ENCODE peak calls at places on chromosomes 13 and 19, in five cellular contexts. Z, D, A, T and L are unnamed samples.
A peak's percentile ranks its signal among the peaks of the same experiment; 100 is the strongest.

GRCh38 chr19:52527954-52528326 is 472 bp downstream of the ZNF808 start:
- DNase-seq in Z (no peak), D (no peak), A (no peak), T (no peak), L (peak; percentile 45)

GRCh38 chr13:113879017-113879416 is 15.1 kb upstream of the GAS6 start:
- DNase-seq in Z (no peak), D (no peak), A (no peak), T (no peak), L (no peak)

GRCh38 chr19:1233361-1233667 is 4.5 kb downstream of the CBARP start:
- DNase-seq in Z (no peak), D (no peak), A (no peak), T (no peak), L (no peak)

GRCh38 chr13:66513728-66514127 is 716.4 kb downstream of the PCDH9 start:
- DNase-seq in Z (no peak), D (peak; percentile 16), A (no peak), T (no peak), L (no peak)

GRCh38 chr19:13637664-13638063 is 126.7 kb upstream of the MRI1 start:
- DNase-seq in Z (no peak), D (peak; percentile 88), A (no peak), T (no peak), L (no peak)

GRCh38 chr13:39512687-39513086 is 90.3 kb downstream of the LHFPL6 start:
- DNase-seq in Z (no peak), D (no peak), A (no peak), T (no peak), L (no peak)

GRCh38 chr13:70391678-70392077 is 283.4 kb upstream of the KLHL1 start:
- DNase-seq in Z (no peak), D (no peak), A (peak; percentile 14), T (no peak), L (no peak)

GRCh38 chr19:17881701-17882100 is 10.0 kb downstream of the SLC5A5 start:
- DNase-seq in Z (no peak), D (no peak), A (no peak), T (no peak), L (peak; percentile 31)

GRCh38 chr19:28633223-28634030 is 579.5 kb downstream of the UQCRFS1 start:
- DNase-seq in Z (peak; percentile 61), D (peak; percentile 1), A (no peak), T (no peak), L (peak; percentile 52)

GRCh38 chr13:32669030-32669646 is 82.9 kb downstream of the PDS5B start:
- DNase-seq in Z (peak; percentile 48), D (peak; percentile 67), A (peak; percentile 53), T (no peak), L (peak; percentile 36)

GRCh38 chr19:45159971-45160324 is 834 bp downstream of the NKPD1 start:
- DNase-seq in Z (no peak), D (no peak), A (no peak), T (no peak), L (no peak)

GRCh38 chr13:32264407-32264806 is 50.8 kb downstream of the ZAR1L start:
- DNase-seq in Z (no peak), D (peak; percentile 55), A (no peak), T (no peak), L (no peak)

GRCh38 chr13:112970552-112971287 is 1.7 kb downstream of the MCF2L start:
- DNase-seq in Z (no peak), D (no peak), A (no peak), T (no peak), L (no peak)

GRCh38 chr13:44231786-44232516 is 141.7 kb upstream of the SERP2 start:
- DNase-seq in Z (peak; percentile 96), D (peak; percentile 96), A (peak; percentile 46), T (no peak), L (no peak)

GRCh38 chr13:34345601-34345939 is 527.6 kb downstream of the RFC3 start:
- DNase-seq in Z (no peak), D (no peak), A (no peak), T (no peak), L (no peak)

GRCh38 chr13:75308222-75308621 is 173.7 kb downstream of the TBC1D4 start:
- DNase-seq in Z (no peak), D (peak; percentile 21), A (no peak), T (no peak), L (no peak)

GRCh38 chr13:35865341-35866240 is 265.6 kb downstream of the DCLK1 start:
- DNase-seq in Z (no peak), D (no peak), A (no peak), T (no peak), L (no peak)

GRCh38 chr19:13689050-13689449 is 75.3 kb upstream of the MRI1 start:
- DNase-seq in Z (peak; percentile 44), D (peak; percentile 15), A (peak; percentile 7), T (peak; percentile 19), L (peak; percentile 34)

GRCh38 chr13:27524981-27525975 is 74.9 kb upstream of the MTIF3 start:
- DNase-seq in Z (no peak), D (no peak), A (no peak), T (no peak), L (no peak)

GRCh38 chr19:1281895-1282287 is 3.8 kb upstream of the EFNA2 start:
- DNase-seq in Z (no peak), D (no peak), A (no peak), T (no peak), L (no peak)

GRCh38 chr19:5309438-5310204 is 31.0 kb downstream of the PTPRS start:
- DNase-seq in Z (no peak), D (no peak), A (no peak), T (no peak), L (peak; percentile 65)

GRCh38 chr19:5312058-5312457 is 28.6 kb downstream of the PTPRS start:
- DNase-seq in Z (no peak), D (no peak), A (no peak), T (no peak), L (no peak)

GRCh38 chr19:5307655-5308054 is 33.0 kb downstream of the PTPRS start:
- DNase-seq in Z (no peak), D (no peak), A (no peak), T (no peak), L (no peak)

GRCh38 chr19:5306531-5306930 is 34.1 kb downstream of the PTPRS start:
- DNase-seq in Z (no peak), D (no peak), A (no peak), T (no peak), L (no peak)

GRCh38 chr19:5308471-5309437 is 31.9 kb downstream of the PTPRS start:
- DNase-seq in Z (no peak), D (peak; percentile 90), A (no peak), T (no peak), L (peak; percentile 89)
- TF ChIP-seq SMC3 in Z (no peak), D (peak; percentile 9), A (no peak), T (no peak), L (no peak)

DNA sequence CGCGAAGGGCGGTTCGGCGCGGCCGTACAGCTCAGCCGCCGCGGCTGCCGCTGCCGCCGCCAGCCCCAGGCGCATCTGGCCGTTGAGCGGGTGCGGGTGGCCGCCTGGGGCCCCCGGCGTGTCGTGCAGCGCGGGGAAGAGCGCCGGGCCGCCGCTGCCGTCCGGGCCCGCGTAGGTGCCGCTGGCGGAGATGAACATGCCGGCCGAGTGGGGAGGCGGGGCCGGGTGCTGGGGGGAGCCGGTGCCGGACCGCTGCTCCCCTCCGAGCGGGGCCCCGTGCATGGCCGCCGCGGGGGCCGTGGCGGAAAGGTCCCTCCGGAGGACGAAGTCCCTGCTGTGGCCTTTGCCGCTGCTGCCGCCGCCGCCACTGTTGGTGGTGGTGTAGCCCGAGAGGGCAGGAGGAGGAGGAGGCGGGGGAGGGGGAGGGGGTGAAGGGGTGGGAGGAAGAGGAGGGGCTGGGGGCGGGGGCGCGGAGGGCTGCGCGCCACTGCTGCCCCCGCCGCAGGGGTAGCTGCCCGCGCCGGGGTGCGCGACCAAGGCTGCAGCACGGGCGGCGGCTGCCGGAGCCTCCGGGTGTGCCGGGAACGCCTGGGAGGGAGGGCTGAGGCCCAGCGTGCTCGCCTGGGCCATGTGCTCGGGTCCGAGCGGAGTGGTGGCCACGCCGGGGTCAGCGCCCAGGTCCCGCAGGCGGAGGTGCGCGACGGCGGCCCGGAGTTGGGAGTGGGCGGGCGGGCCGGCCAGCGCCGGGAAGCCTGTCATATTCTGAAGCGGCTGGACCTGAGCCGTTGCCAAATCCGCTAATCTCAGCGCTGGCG is 599 bp downstream of the ZIC5 start:
- DNase-seq in Z (peak; percentile 61), D (no peak), A (no peak), T (no peak), L (peak; percentile 50)
- TF ChIP-seq SMC3 in Z (peak; percentile 6), D (no peak), A (no peak), T (no peak), L (no peak)

GRCh38 chr13:95714142-95714832 is 37.3 kb downstream of the DNAJC3 start:
- DNase-seq in Z (peak; percentile 65), D (peak; percentile 89), A (no peak), T (no peak), L (no peak)

GRCh38 chr13:95709101-95709500 is 32.2 kb downstream of the DNAJC3 start:
- DNase-seq in Z (no peak), D (no peak), A (no peak), T (no peak), L (no peak)

GRCh38 chr13:95716231-95716630 is 39.3 kb downstream of the DNAJC3 start:
- DNase-seq in Z (no peak), D (no peak), A (no peak), T (no peak), L (no peak)

GRCh38 chr13:95710313-95710712 is 33.4 kb downstream of the DNAJC3 start:
- DNase-seq in Z (peak; percentile 32), D (peak; percentile 84), A (no peak), T (no peak), L (no peak)

GRCh38 chr13:95713651-95714050 is 36.7 kb downstream of the DNAJC3 start:
- DNase-seq in Z (no peak), D (peak; percentile 27), A (no peak), T (no peak), L (no peak)
- TF ChIP-seq SMC3 in Z (no peak), D (no peak), A (no peak), T (no peak), L (no peak)

GRCh38 chr19:10227215-10227971 is 3.7 kb downstream of the S1PR2 start:
- DNase-seq in Z (no peak), D (no peak), A (no peak), T (no peak), L (peak; percentile 74)

GRCh38 chr19:10224337-10224736 is 6.8 kb downstream of the S1PR2 start:
- DNase-seq in Z (no peak), D (no peak), A (no peak), T (no peak), L (no peak)

GRCh38 chr19:10226021-10226375 is 5.1 kb downstream of the S1PR2 start:
- DNase-seq in Z (no peak), D (no peak), A (no peak), T (no peak), L (no peak)

GRCh38 chr19:10228393-10228792 is 2.7 kb downstream of the S1PR2 start:
- DNase-seq in Z (no peak), D (no peak), A (no peak), T (no peak), L (no peak)

DNA sequence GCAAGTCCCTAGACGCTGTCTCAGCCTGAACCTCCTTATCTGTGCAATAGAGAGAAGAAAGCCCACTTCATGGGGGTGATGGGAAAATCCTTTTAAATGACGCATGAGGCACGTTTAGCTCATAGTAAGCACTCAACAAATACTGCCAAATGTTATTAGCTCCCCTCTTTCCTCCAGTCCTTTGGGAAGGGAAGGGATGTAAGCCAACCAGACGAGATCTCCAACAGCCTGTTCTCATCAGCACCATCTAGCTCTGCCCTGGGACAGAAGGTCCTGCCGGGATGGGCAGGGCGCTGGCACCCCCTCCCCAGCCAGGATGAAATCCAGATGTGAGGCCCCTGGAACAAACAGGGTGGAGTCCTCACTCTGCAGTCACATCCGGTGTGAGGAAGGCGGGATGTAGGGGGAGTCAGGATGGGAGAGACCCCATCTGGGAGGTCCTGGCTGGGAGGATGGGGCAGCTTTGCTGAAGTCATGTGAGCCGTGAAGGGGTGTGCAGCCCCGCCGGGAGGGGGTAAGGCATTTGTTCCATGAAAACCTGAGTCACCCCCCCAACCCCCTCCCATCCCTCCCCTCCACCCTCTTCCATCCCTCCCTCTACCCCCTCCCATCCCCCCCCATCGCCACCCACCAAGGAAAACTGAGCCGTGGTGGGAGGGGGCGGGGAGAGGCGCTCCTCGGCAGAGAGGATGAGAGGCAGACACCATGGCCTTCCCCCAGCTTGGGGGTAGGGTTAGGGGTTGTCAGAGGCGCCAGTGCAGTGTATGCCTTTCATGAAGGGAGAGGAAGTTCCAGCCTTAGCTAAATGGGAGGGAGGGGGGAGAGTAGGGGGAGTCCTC is 4.5 kb downstream of the S1PR2 start:
- DNase-seq in Z (no peak), D (peak; percentile 95), A (no peak), T (no peak), L (peak; percentile 92)
- TF ChIP-seq SMC3 in Z (no peak), D (peak; percentile 7), A (no peak), T (no peak), L (no peak)